ENCODE peak calls at places on chromosome 1, in four cellular contexts. N is AG09319, H is astrocyte of the cerebellum, C is BE2C. B is an unnamed sample.

GRCh38 chr1:110686188-110686587 is 11.4 kb upstream of the KCNA3 start:
- DNase-seq in N (no peak), C (no peak), H (no peak), B (no peak)

GRCh38 chr1:107532318-107532717 is 391.5 kb downstream of the NTNG1 start:
- DNase-seq in C (peak; percentile 22), N (no peak), H (no peak), B (no peak)

GRCh38 chr1:43304287-43304615 is 3.5 kb downstream of the TIE1 start:
- DNase-seq in H (no peak), N (no peak), C (no peak), B (no peak)

GRCh38 chr1:38835230-38835827 is 24.2 kb downstream of the RRAGC start:
- DNase-seq in C (peak; percentile 45), N (peak; percentile 54), H (peak; percentile 81), B (peak; percentile 65)

GRCh38 chr1:167127661-167128060 is 33.8 kb downstream of the STYXL2 start:
- DNase-seq in C (no peak), H (no peak), N (no peak), B (no peak)

GRCh38 chr1:177569476-177569875 is 398.7 kb downstream of the BRINP2 start:
- DNase-seq in H (peak; percentile 1), N (no peak), C (no peak), B (no peak)

GRCh38 chr1:12095822-12096263 is 32.7 kb downstream of the TNFRSF8 start:
- DNase-seq in N (no peak), C (peak; percentile 34), H (no peak), B (no peak)

GRCh38 chr1:28415246-28415645 is 45.7 kb downstream of the PHACTR4 start:
- DNase-seq in H (no peak), C (no peak), N (no peak), B (no peak)

GRCh38 chr1:200837931-200838571 is 34.7 kb upstream of the GPR25 start:
- DNase-seq in H (no peak), C (no peak), N (no peak), B (no peak)

GRCh38 chr1:46485564-46486431 is 3.8 kb upstream of the DMBX1 start:
- DNase-seq in N (no peak), C (no peak), H (no peak), B (no peak)

GRCh38 chr1:159826436-159827101 is at the start of gene SLAMF8:
- DNase-seq in N (no peak), H (no peak), C (no peak), B (no peak)

GRCh38 chr1:201191723-201192477 is 1.3 kb downstream of the IGFN1 start:
- DNase-seq in H (no peak), C (no peak), N (peak; percentile 27), B (no peak)

GRCh38 chr1:150562384-150563339 is 13.5 kb downstream of the ADAMTSL4 start:
- DNase-seq in H (no peak), N (no peak), C (no peak), B (no peak)

GRCh38 chr1:228285661-228286504 is 78.0 kb downstream of the OBSCN start:
- DNase-seq in C (peak; percentile 5), N (no peak), H (no peak), B (no peak)

GRCh38 chr1:39110325-39110851 is 84.2 kb downstream of the NDUFS5 start:
- DNase-seq in N (peak; percentile 57), C (no peak), H (peak; percentile 59), B (no peak)

DNA sequence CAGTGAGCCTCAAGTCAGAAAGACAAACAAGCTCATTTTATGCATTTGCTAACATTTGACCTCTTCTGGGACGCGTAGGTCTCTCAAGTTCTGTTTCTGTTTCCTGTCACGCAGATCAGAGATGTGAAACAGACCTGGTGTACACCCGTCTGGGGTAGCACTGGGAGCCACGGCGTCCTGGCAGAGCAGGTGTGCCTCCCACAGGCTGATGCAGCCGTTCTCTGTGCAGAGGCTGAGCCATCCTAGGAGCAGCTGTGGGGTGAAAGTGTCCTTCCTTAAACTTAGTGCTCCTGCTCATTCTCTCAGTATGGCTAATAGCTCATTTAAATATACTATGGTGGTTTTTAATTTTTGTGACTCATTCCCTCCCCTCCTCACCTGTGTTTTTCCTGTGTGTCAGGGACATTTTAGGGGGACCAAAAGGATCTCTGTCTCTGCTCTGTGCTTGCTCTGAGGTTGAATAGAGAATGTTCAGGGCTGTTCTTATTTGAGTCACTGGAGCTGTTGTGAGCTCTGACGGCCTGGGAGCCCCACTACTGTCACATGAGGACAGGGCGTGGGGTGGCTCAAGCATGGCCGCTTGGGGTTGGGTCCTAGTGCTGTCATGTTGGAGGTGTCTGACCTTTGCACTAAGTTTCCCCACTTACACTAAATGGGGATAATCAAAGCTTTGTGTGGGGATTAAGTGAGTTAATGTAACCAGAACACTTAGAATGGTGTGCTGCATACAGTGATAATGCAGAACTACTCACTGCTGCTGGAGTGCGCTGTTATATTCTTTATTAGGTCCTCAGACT is 43.0 kb downstream of the GALNT2 start:
- DNase-seq in N (no peak), H (no peak), C (peak; percentile 81), B (no peak)
- TF ChIP-seq CTCF in N (no peak), H (no peak), C (peak; percentile 37), B (no peak)

GRCh38 chr1:47709302-47710074 is 271.6 kb downstream of the FOXD2 start:
- DNase-seq in N (no peak), H (no peak), C (peak; percentile 19), B (peak; percentile 44)
- TF ChIP-seq CTCF in N (peak; percentile 23), H (peak; percentile 37), C (peak; percentile 13), B (peak; percentile 66)

GRCh38 chr1:18866314-18866713 is 6.9 kb upstream of the TAS1R2 start:
- DNase-seq in N (no peak), H (no peak), C (no peak), B (no peak)
- TF ChIP-seq CTCF in N (no peak), H (no peak), C (no peak), B (no peak)

DNA sequence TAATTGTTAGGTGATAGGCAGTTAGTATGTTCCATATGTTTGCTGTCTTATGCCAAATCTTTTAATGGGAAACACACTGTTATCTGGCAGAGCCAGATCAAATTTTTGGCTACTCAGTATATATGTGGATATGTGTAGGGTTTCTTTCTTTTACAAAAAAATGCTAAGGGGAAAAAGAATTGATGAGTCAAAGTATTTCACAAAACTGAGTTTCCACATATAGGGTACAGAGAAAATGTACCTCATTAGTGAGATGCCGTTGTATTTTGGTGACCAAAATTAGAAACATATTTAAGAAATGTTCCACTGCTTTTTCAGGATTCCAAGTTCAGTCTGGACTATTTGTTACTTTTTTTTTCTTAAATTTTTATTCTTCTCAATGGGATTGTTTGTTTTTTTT is 201.2 kb upstream of the PTGFR start:
- DNase-seq in H (no peak), N (no peak), C (no peak), B (no peak)
- TF ChIP-seq CTCF in H (no peak), N (no peak), C (no peak), B (no peak)

GRCh38 chr1:10451286-10451685 is 1.5 kb downstream of the CORT start:
- DNase-seq in H (no peak), N (no peak), C (no peak), B (no peak)

GRCh38 chr1:10456661-10457060 is 6.8 kb downstream of the CORT start:
- DNase-seq in C (no peak), H (no peak), N (no peak), B (no peak)

GRCh38 chr1:10459185-10459584 is 9.4 kb downstream of the CORT start:
- DNase-seq in N (peak; percentile 29), H (peak; percentile 75), C (no peak), B (peak; percentile 40)

GRCh38 chr1:10457910-10458309 is 8.1 kb downstream of the CORT start:
- DNase-seq in N (no peak), H (no peak), C (no peak), B (no peak)

GRCh38 chr1:10456079-10456478 is 6.2 kb downstream of the CORT start:
- DNase-seq in H (no peak), C (no peak), N (no peak), B (no peak)
- TF ChIP-seq CTCF in H (no peak), C (no peak), N (no peak), B (no peak)

DNA sequence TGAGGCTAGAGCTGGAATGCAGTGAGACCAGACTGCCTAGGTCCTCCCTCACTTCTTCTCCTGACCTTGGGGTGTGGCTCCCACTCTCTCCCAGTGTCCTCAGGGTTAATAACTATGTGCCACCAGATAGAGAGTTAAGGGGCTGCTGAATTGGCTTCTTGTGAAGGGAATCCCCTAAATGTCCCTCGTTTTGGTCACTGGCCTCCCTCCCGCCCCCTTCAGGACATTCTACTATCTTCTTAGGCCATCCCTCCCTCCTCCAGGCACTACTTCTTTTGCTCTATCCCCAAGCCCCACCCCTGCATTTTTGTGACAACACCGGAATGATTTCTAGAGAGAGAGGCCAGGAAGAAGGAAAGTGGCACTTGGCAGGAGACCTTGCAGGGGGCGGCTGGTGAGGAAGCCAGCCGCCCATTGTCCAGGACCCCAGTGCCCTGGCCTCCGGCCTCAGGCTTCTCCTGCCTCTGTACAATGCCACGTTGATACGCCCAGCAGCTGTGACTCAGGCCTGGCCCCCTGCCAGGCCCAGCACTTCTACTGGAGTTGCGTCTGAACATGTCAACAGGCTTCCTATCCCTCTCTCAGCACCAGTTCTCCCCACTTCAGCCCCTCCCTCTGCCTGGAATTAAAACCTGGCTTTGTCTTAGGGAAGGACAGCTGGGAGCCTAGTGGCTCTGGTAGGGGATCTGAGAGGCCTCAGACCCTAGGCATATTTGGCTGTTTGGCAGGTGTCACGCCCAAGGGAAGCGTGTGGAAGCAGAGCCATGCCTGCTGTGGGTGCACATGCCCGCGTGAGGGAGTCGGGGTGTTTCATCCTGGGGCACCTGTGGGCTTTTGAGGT is 9.1 kb downstream of the LMNA start:
- DNase-seq in H (peak; percentile 85), N (peak; percentile 97), C (peak; percentile 96), B (peak; percentile 97)
- TF ChIP-seq CTCF in H (peak; percentile 31), N (peak; percentile 34), C (peak; percentile 44), B (peak; percentile 18)

GRCh38 chr1:65459397-65459768 is 38.9 kb downstream of the LEPR start:
- DNase-seq in H (no peak), N (no peak), C (no peak), B (peak; percentile 9)
- TF ChIP-seq CTCF in H (peak; percentile 62), N (peak; percentile 53), C (peak; percentile 58), B (no peak)

GRCh38 chr1:85201340-85202091 is 700 bp upstream of the SYDE2 start:
- DNase-seq in C (peak; percentile 3), N (peak; percentile 18), H (peak; percentile 29), B (peak; percentile 87)
- TF ChIP-seq CTCF in C (no peak), N (no peak), H (no peak), B (no peak)

B was measured in Calu3.